ENCODE peak calls at places on chromosomes 12 and 14, in five cellular contexts. S, Z, N, B and O are unnamed samples.
A peak's percentile ranks its signal among the peaks of the same experiment; 100 is the strongest.

GRCh38 chr12:117580718-117581062 is 219.3 kb upstream of the NOS1 start:
- DNase-seq in S (peak; percentile 24), Z (peak; percentile 36), N (peak; percentile 47), B (no peak), O (peak; percentile 95)

GRCh38 chr12:71556881-71557280 is 106.8 kb downstream of the ZFC3H1 start:
- DNase-seq in S (peak; percentile 55), Z (no peak), N (peak; percentile 89), B (peak; percentile 93), O (peak; percentile 26)

GRCh38 chr12:115618105-115618504 is 659.4 kb downstream of the MED13L start:
- DNase-seq in S (no peak), Z (no peak), N (no peak), B (no peak), O (no peak)

GRCh38 chr14:101196795-101197590 is 293.5 kb upstream of the RTL1 start:
- DNase-seq in S (no peak), Z (no peak), N (no peak), B (no peak), O (peak; percentile 43)

GRCh38 chr14:89956294-89957009 is 725 bp downstream of the TDP1 start:
- DNase-seq in S (peak; percentile 22), Z (peak; percentile 73), N (peak; percentile 87), B (peak; percentile 96), O (peak; percentile 72)

GRCh38 chr14:55850803-55851202 is 267.4 kb upstream of the PELI2 start:
- DNase-seq in S (no peak), Z (no peak), N (peak; percentile 80), B (peak; percentile 73), O (no peak)

GRCh38 chr12:111780615-111781014 is 13.9 kb downstream of the ALDH2 start:
- DNase-seq in S (no peak), Z (no peak), N (peak; percentile 68), B (no peak), O (no peak)

GRCh38 chr12:51320695-51321320 is 3.2 kb downstream of the BIN2 start:
- DNase-seq in S (no peak), Z (peak; percentile 76), N (no peak), B (peak; percentile 25), O (peak; percentile 86)

GRCh38 chr12:109723311-109723791 is 9.7 kb downstream of the FAM222A start:
- DNase-seq in S (no peak), Z (no peak), N (no peak), B (no peak), O (no peak)

GRCh38 chr12:90339837-90340236 is 615.1 kb downstream of the CCER1 start:
- DNase-seq in S (no peak), Z (no peak), N (no peak), B (no peak), O (no peak)

GRCh38 chr12:45518516-45519235 is 210.8 kb upstream of the ARID2 start:
- DNase-seq in S (no peak), Z (no peak), N (no peak), B (no peak), O (no peak)

GRCh38 chr12:121568971-121569808 is 11.6 kb downstream of the KDM2B start:
- DNase-seq in S (no peak), Z (no peak), N (no peak), B (peak; percentile 55), O (no peak)

GRCh38 chr14:91636604-91637003 is 95.3 kb downstream of the CATSPERB start:
- DNase-seq in S (no peak), Z (no peak), N (no peak), B (peak; percentile 81), O (no peak)

GRCh38 chr14:24299255-24300191 is at the start of the genes DHRS1 and NOP9:
- DNase-seq in S (peak; percentile 86), Z (peak; percentile 73), N (peak; percentile 95), B (peak; percentile 94), O (peak; percentile 96)

GRCh38 chr14:98270201-98270600 is 1001.8 kb downstream of the BCL11B start:
- DNase-seq in S (no peak), Z (no peak), N (no peak), B (no peak), O (no peak)

GRCh38 chr14:92198804-92199203 is 77.0 kb downstream of the CPSF2 start:
- DNase-seq in S (no peak), Z (no peak), N (no peak), B (no peak), O (no peak)

GRCh38 chr12:20050166-20050565 is 318.2 kb upstream of the PDE3A start:
- DNase-seq in S (no peak), Z (no peak), N (no peak), B (peak; percentile 2), O (no peak)

GRCh38 chr12:82057770-82058169 is 298.6 kb upstream of the PPFIA2 start:
- DNase-seq in S (peak; percentile 69), Z (peak; percentile 61), N (peak; percentile 36), B (no peak), O (no peak)

GRCh38 chr12:29103539-29103974 is 45.5 kb upstream of the FAR2 start:
- DNase-seq in S (no peak), Z (peak; percentile 96), N (no peak), B (no peak), O (no peak)

GRCh38 chr12:69330475-69331473 is 17.4 kb upstream of the LYZ start:
- DNase-seq in S (no peak), Z (peak; percentile 54), N (peak; percentile 38), B (peak; percentile 28), O (peak; percentile 46)

GRCh38 chr12:131287938-131288797 is 334.5 kb downstream of the ADGRD1 start:
- DNase-seq in S (no peak), Z (no peak), N (no peak), B (no peak), O (no peak)

GRCh38 chr12:13339538-13339937 is 143.0 kb downstream of the EMP1 start:
- DNase-seq in S (peak; percentile 91), Z (no peak), N (peak; percentile 80), B (peak; percentile 16), O (no peak)

GRCh38 chr12:109542014-109542413 is 31.3 kb downstream of the MMAB start:
- DNase-seq in S (peak; percentile 8), Z (no peak), N (peak; percentile 55), B (peak; percentile 58), O (no peak)

GRCh38 chr12:68245071-68246021 is 8.1 kb downstream of the IL22 start:
- DNase-seq in S (no peak), Z (no peak), N (no peak), B (no peak), O (peak; percentile 47)

GRCh38 chr12:99523853-99524252 is 123.7 kb upstream of the GARIN6 start:
- DNase-seq in S (no peak), Z (no peak), N (peak; percentile 53), B (no peak), O (no peak)

GRCh38 chr12:24743891-24744793 is 204.8 kb downstream of the BCAT1 start:
- DNase-seq in S (no peak), Z (no peak), N (no peak), B (peak; percentile 5), O (no peak)

GRCh38 chr12:46556820-46557524 is 184.4 kb upstream of the SLC38A2 start:
- DNase-seq in S (peak; percentile 83), Z (no peak), N (peak; percentile 96), B (peak; percentile 97), O (no peak)

GRCh38 chr14:60266021-60266937 is 17.3 kb downstream of the PPM1A start:
- DNase-seq in S (peak; percentile 27), Z (no peak), N (peak; percentile 82), B (peak; percentile 46), O (peak; percentile 18)

GRCh38 chr14:32473476-32473875 is 144.4 kb downstream of the AKAP6 start:
- DNase-seq in S (no peak), Z (no peak), N (peak; percentile 90), B (peak; percentile 82), O (no peak)

GRCh38 chr14:104554088-104554607 is 25.4 kb upstream of the C14orf180 start:
- DNase-seq in S (no peak), Z (no peak), N (no peak), B (no peak), O (no peak)

GRCh38 chr14:58362798-58363412 is 32.8 kb upstream of the TOMM20L start:
- DNase-seq in S (peak; percentile 21), Z (peak; percentile 32), N (peak; percentile 85), B (peak; percentile 17), O (peak; percentile 15)

GRCh38 chr14:37196604-37197420 is 925 bp upstream of the MIPOL1 start:
- DNase-seq in S (no peak), Z (no peak), N (peak; percentile 26), B (peak; percentile 21), O (no peak)

GRCh38 chr14:95948608-95949007 is 72.0 kb downstream of the TUNAR start:
- DNase-seq in S (no peak), Z (no peak), N (no peak), B (no peak), O (peak; percentile 91)

GRCh38 chr12:74945771-74946198 is 263.9 kb downstream of the KCNC2 start:
- DNase-seq in S (no peak), Z (no peak), N (peak; percentile 6), B (no peak), O (no peak)
- TF ChIP-seq EZH2phosphoT487 in S (no peak), Z (no peak), N (no peak), B (no peak), O (no peak)

DNA sequence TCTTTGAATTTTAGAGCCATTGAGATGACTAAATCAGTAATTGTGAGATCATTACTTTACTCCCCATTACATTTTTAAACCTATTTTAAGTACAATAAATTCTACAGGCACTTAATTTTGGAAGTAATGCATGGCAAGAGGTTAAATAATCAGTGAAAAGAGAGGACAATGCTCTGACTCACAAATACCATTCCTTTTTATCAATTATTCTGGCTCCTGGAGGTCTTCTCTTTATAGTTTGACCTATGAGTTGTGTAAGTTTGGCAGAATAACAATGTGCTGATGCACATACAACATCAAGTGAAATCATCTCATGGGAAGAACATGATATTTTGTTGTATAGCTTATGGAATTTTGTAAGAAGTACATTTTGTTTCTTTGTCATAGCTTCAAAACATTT is 166.7 kb downstream of the TMTC3 start:
- DNase-seq in S (no peak), Z (no peak), N (peak; percentile 84), B (peak; percentile 91), O (no peak)
- H3K9ac ChIP-seq in S (no peak overlapping the region), Z (no peak overlapping the region), N (peak overlapping the region; percentile 81), B (peak overlapping the region; percentile 82), O (no peak overlapping the region)

GRCh38 chr14:94385553-94386057 is 2.8 kb downstream of the SERPINA1 start:
- DNase-seq in S (no peak), Z (no peak), N (no peak), B (no peak), O (no peak)

GRCh38 chr14:94388027-94388895 is at the start of gene SERPINA1:
- DNase-seq in S (no peak), Z (no peak), N (peak; percentile 65), B (peak; percentile 42), O (no peak)

GRCh38 chr14:94386085-94387031 is 2.0 kb downstream of the SERPINA1 start:
- DNase-seq in S (no peak), Z (no peak), N (no peak), B (no peak), O (no peak)

GRCh38 chr14:94388896-94389469 is 581 bp upstream of the SERPINA1 start:
- DNase-seq in S (no peak), Z (no peak), N (no peak), B (no peak), O (no peak)

GRCh38 chr14:94387051-94388026 is 1.1 kb downstream of the SERPINA1 start:
- DNase-seq in S (no peak), Z (no peak), N (no peak), B (no peak), O (no peak)
- TF ChIP-seq EZH2 in S (no peak), Z (no peak), N (no peak), B (no peak), O (no peak)

DNA sequence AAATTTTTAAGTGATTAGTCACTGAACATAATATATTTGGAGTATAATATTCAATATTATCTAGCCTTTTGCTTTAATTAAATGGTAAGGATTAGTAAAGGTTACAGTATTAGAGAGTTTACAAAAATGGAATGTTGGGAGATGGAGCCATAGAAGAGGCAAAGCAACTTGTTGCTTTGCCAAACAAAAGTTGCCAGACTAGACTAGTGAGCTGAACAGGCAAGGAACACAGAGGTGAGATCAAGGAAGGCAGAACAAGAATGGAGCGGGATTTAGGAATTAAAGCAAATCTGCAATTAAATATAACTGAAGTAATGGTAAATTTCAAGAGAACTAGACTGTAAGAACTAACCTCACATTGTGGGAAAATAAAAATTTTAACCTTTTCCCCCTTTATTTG is 5.1 kb downstream of the ARF6 start:
- DNase-seq in S (no peak), Z (no peak), N (peak; percentile 73), B (no peak), O (no peak)
- TF ChIP-seq EZH2phosphoT487 in S (no peak), Z (no peak), N (no peak), B (no peak), O (no peak)